ENCODE peak calls at places on chromosomes 4 and X, in ten cellular contexts. E is ascending aorta, B is cardiac muscle cell, L is fibroblast of lung, K is A549, X is tibial artery, T is AG04450, Q is mammary epithelial cell, O is GM23338, U is psoas muscle. J is an unnamed sample.

GRCh38 chr4:145347684-145348083 is 134.0 kb upstream of the SMAD1 start:
- DNase-seq in U (no peak), X (no peak), Q (peak; percentile 12), O (no peak), B (peak; percentile 16), T (no peak), E (no peak), K (no peak), L (peak; percentile 94), J (no peak)

GRCh38 chr4:62288803-62289541 is 1088.8 kb downstream of the ADGRL3 start:
- DNase-seq in X (no peak), K (no peak), O (no peak), T (no peak), B (no peak), U (no peak), Q (no peak), E (no peak), L (no peak), J (no peak)

GRCh38 chrX:71315917-71316316 is 14.4 kb downstream of the ITGB1BP2 start:
- DNase-seq in K (no peak), Q (no peak), O (no peak), L (peak; percentile 87), B (no peak), X (no peak), E (no peak), T (peak; percentile 37), U (no peak), J (no peak)

GRCh38 chr4:133147365-133147821 is 1.7 kb upstream of the PCDH10 start:
- DNase-seq in O (peak; percentile 12), U (no peak), K (no peak), T (no peak), Q (no peak), B (no peak), L (no peak), X (no peak), E (peak; percentile 55), J (no peak)

GRCh38 chr4:54315561-54315960 is 86.5 kb downstream of the PDGFRA start:
- DNase-seq in K (no peak), E (no peak), X (no peak), T (no peak), L (no peak), O (no peak), U (no peak), B (no peak), Q (no peak), J (no peak)

GRCh38 chrX:111006119-111006518 is 89.9 kb upstream of the PAK3 start:
- DNase-seq in K (no peak), L (no peak), T (no peak), U (no peak), E (no peak), B (no peak), O (no peak), Q (no peak), X (no peak), J (no peak)

GRCh38 chr4:131430302-131430701 is 1718.8 kb upstream of the PCDH10 start:
- DNase-seq in B (no peak), K (no peak), U (no peak), X (no peak), E (no peak), Q (peak; percentile 3), L (no peak), O (peak; percentile 22), T (no peak), J (no peak)

GRCh38 chr4:108794136-108794535 is 31.3 kb upstream of the ETNPPL start:
- DNase-seq in L (peak; percentile 79), X (no peak), B (no peak), U (no peak), E (no peak), O (no peak), Q (no peak), T (no peak), K (no peak), J (no peak)

GRCh38 chr4:78863991-78864390 is 75.2 kb downstream of the PAQR3 start:
- DNase-seq in Q (no peak), O (no peak), L (no peak), E (no peak), X (no peak), T (no peak), B (no peak), U (no peak), K (no peak), J (no peak)

GRCh38 chrX:40539214-40540142 is 41.3 kb upstream of the ATP6AP2 start:
- DNase-seq in Q (peak; percentile 32), E (peak; percentile 72), X (peak; percentile 62), U (peak; percentile 49), O (peak; percentile 71), B (peak; percentile 42), L (peak; percentile 60), T (peak; percentile 11), K (no peak), J (no peak)

GRCh38 chrX:149962859-149963757 is 24.8 kb upstream of the EOLA2 start:
- DNase-seq in K (peak; percentile 51), Q (peak; percentile 49), T (peak; percentile 33), O (peak; percentile 61), E (no peak), X (peak; percentile 50), L (peak; percentile 49), B (peak; percentile 61), U (peak; percentile 35), J (peak; percentile 39)

GRCh38 chr4:1247811-1248261 is 1.1 kb downstream of the CTBP1 start:
- DNase-seq in L (no peak), K (no peak), E (no peak), X (no peak), T (no peak), B (peak; percentile 62), O (no peak), U (no peak), Q (peak; percentile 54), J (no peak)

GRCh38 chr4:83636930-83637329 is 101.0 kb downstream of the GPAT3 start:
- DNase-seq in B (no peak), K (no peak), U (no peak), O (no peak), T (no peak), L (no peak), Q (no peak), E (no peak), X (no peak), J (no peak)

GRCh38 chr4:67019670-67020069 is 525.6 kb downstream of the CENPC start:
- DNase-seq in U (no peak), K (no peak), T (no peak), B (no peak), X (no peak), O (no peak), L (peak; percentile 24), E (no peak), Q (no peak), J (no peak)

GRCh38 chrX:5113128-5113527 is 1115.5 kb downstream of the NLGN4X start:
- DNase-seq in K (peak; percentile 11), Q (peak; percentile 4), O (peak; percentile 31), U (no peak), X (no peak), E (no peak), B (peak; percentile 52), L (peak; percentile 8), T (no peak), J (peak; percentile 0)

GRCh38 chrX:154488336-154489075 is 1.9 kb downstream of the SLC10A3 start:
- DNase-seq in X (no peak), O (no peak), K (no peak), L (no peak), Q (no peak), B (no peak), T (no peak), E (no peak), U (no peak), J (no peak)

DNA sequence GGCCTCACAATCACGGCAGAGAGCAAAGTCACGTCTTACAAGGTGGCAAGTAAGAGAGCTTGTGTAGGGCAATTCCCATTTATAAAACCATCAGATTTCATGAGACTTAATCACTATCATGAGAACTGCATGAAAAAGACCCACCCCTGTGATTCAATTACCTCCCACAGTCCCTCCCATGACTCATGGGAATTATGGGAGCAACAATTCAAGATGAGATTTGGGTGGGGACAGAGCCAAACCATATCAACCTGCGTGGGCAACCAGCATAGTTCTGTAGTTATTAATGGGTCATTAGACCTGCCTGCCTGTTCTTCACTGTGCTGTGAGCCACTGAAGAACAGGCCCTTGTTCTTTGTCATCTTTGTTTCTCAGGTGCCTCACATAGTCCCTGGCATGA is 593.7 kb upstream of the BOD1L1 start:
- DNase-seq in X (no peak), Q (peak; percentile 83), K (no peak), U (no peak), T (no peak), E (no peak), O (no peak), B (no peak), L (peak; percentile 68), J (no peak)
- TF ChIP-seq CTCF in X (no peak), Q (no peak), K (no peak), U (no peak), T (no peak), E (no peak), O (no peak), B (no peak), L (no peak), J (no peak)

GRCh38 chr4:7334521-7335275 is 100.0 kb downstream of the PSAPL1 start:
- DNase-seq in T (no peak), U (no peak), X (no peak), Q (peak; percentile 25), B (no peak), E (no peak), O (no peak), K (no peak), L (no peak), J (no peak)
- H3K27ac ChIP-seq in T (no peak overlapping the region), U (no peak overlapping the region), X (no peak overlapping the region), Q (no peak overlapping the region), B (no peak overlapping the region), E (no peak overlapping the region), O (no peak overlapping the region), K (no peak overlapping the region), L (no peak overlapping the region), J (no peak overlapping the region)

DNA sequence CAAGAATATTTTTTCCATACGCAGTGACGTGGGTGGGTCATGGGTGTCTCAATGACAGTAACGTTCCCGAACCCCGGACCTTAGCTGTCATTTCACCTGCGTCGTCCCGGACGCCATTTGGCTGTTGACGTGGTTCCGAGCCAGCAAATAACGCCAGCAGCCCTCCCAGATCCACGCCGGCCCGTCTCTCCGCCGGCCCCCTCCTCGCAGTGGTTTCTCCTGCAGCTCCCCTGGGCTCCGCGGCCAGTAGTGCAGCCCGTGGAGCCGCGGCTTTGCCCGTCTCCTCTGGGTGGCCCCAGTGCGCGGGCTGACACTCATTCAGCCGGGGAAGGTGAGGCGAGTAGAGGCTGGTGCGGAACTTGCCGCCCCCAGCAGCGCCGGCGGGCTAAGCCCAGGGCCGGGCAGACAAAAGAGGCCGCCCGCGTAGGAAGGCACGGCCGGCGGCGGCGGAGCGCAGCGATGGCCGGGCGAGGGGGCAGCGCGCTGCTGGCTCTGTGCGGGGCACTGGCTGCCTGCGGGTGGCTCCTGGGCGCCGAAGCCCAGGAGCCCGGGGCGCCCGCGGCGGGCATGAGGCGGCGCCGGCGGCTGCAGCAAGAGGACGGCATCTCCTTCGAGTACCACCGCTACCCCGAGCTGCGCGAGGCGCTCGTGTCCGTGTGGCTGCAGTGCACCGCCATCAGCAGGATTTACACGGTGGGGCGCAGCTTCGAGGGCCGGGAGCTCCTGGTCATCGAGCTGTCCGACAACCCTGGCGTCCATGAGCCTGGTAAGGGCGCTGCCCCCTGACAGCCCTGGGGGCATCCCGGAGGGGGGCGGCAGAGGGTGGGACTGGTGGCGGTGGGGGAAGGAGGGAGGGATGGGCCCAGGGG is at the start of gene CPE:
- DNase-seq in X (peak; percentile 83), U (peak; percentile 81), E (peak; percentile 94), T (no peak), O (peak; percentile 77), K (peak; percentile 58), Q (peak; percentile 78), L (peak; percentile 78), B (peak; percentile 92), J (peak; percentile 82)
- TF ChIP-seq CTCF in X (peak; percentile 80), U (peak; percentile 35), E (peak; percentile 56), T (peak; percentile 47), O (peak; percentile 37), K (no peak), Q (peak; percentile 71), L (peak; percentile 56), B (peak; percentile 57), J (peak; percentile 70)

GRCh38 chrX:13893826-13894225 is 76.9 kb upstream of the GPM6B start:
- DNase-seq in O (no peak), L (no peak), T (no peak), E (no peak), X (no peak), K (no peak), B (no peak), U (no peak), Q (no peak), J (no peak)
- H3K27ac ChIP-seq in O (no peak overlapping the region), L (no peak overlapping the region), T (no peak overlapping the region), E (no peak overlapping the region), X (no peak overlapping the region), K (no peak overlapping the region), B (no peak overlapping the region), U (no peak overlapping the region), Q (no peak overlapping the region), J (no peak overlapping the region)